ENCODE peak calls at places on chromosomes 13 and 19, in ten cellular contexts. One of them, this sample, is unnamed.

GRCh38 chr19:13499682-13500081 is 6.6 kb downstream of the CACNA1A start:
- DNase-seq in coronary artery: no peak
- DNase-seq in fibroblast of mammary gland: no peak
- DNase-seq in left ventricle myocardium inferior: no peak
- DNase-seq in kidney epithelial cell: no peak
- DNase-seq in body of pancreas: no peak
- DNase-seq in heart right ventricle: no peak
- DNase-seq in psoas muscle: no peak
- DNase-seq in A549: no peak
- DNase-seq in tibial artery: no peak
- DNase-seq in this sample: no peak

GRCh38 chr13:94210826-94211225 is 268.7 kb downstream of the DCT start:
- DNase-seq in coronary artery: no peak
- DNase-seq in fibroblast of mammary gland: no peak
- DNase-seq in left ventricle myocardium inferior: no peak
- DNase-seq in kidney epithelial cell: no peak
- DNase-seq in body of pancreas: no peak
- DNase-seq in heart right ventricle: no peak
- DNase-seq in psoas muscle: no peak
- DNase-seq in A549: no peak
- DNase-seq in tibial artery: no peak
- DNase-seq in this sample: no peak

GRCh38 chr13:31267126-31267784 is 67.5 kb downstream of the B3GLCT start:
- DNase-seq in coronary artery: no peak
- DNase-seq in fibroblast of mammary gland: no peak
- DNase-seq in left ventricle myocardium inferior: no peak
- DNase-seq in kidney epithelial cell: no peak
- DNase-seq in body of pancreas: no peak
- DNase-seq in heart right ventricle: no peak
- DNase-seq in psoas muscle: no peak
- DNase-seq in A549: no peak
- DNase-seq in tibial artery: no peak
- DNase-seq in this sample: no peak

GRCh38 chr19:4370418-4371041 is 27.2 kb downstream of the MPND start:
- DNase-seq in coronary artery: no peak
- DNase-seq in fibroblast of mammary gland: no peak
- DNase-seq in left ventricle myocardium inferior: no peak
- DNase-seq in kidney epithelial cell: no peak
- DNase-seq in body of pancreas: no peak
- DNase-seq in heart right ventricle: no peak
- DNase-seq in psoas muscle: no peak
- DNase-seq in A549: no peak
- DNase-seq in tibial artery: no peak
- DNase-seq in this sample: no peak

GRCh38 chr13:33369073-33369472 is 83.5 kb upstream of the STARD13 start:
- DNase-seq in coronary artery: no peak
- DNase-seq in fibroblast of mammary gland: no peak
- DNase-seq in left ventricle myocardium inferior: no peak
- DNase-seq in kidney epithelial cell: no peak
- DNase-seq in body of pancreas: no peak
- DNase-seq in heart right ventricle: no peak
- DNase-seq in psoas muscle: no peak
- DNase-seq in A549: no peak
- DNase-seq in tibial artery: no peak
- DNase-seq in this sample: no peak

GRCh38 chr13:79662882-79663281 is 181.9 kb downstream of the NDFIP2 start:
- DNase-seq in coronary artery: no peak
- DNase-seq in fibroblast of mammary gland: no peak
- DNase-seq in left ventricle myocardium inferior: peak
- DNase-seq in kidney epithelial cell: no peak
- DNase-seq in body of pancreas: peak
- DNase-seq in heart right ventricle: peak
- DNase-seq in psoas muscle: peak
- DNase-seq in A549: no peak
- DNase-seq in tibial artery: no peak
- DNase-seq in this sample: peak

GRCh38 chr19:58182577-58182988 is 278 bp upstream of the ZNF274 start:
- DNase-seq in coronary artery: no peak
- DNase-seq in fibroblast of mammary gland: no peak
- DNase-seq in left ventricle myocardium inferior: no peak
- DNase-seq in kidney epithelial cell: no peak
- DNase-seq in body of pancreas: no peak
- DNase-seq in heart right ventricle: peak
- DNase-seq in psoas muscle: no peak
- DNase-seq in A549: no peak
- DNase-seq in tibial artery: no peak
- DNase-seq in this sample: no peak

GRCh38 chr13:102788683-102789082 is 10.1 kb downstream of the POGLUT2 start:
- DNase-seq in coronary artery: no peak
- DNase-seq in fibroblast of mammary gland: no peak
- DNase-seq in left ventricle myocardium inferior: no peak
- DNase-seq in kidney epithelial cell: no peak
- DNase-seq in body of pancreas: no peak
- DNase-seq in heart right ventricle: no peak
- DNase-seq in psoas muscle: no peak
- DNase-seq in A549: no peak
- DNase-seq in tibial artery: no peak
- DNase-seq in this sample: no peak

GRCh38 chr13:50080158-50080855 is 65.1 kb downstream of the KCNRG start:
- DNase-seq in coronary artery: no peak
- DNase-seq in fibroblast of mammary gland: peak
- DNase-seq in left ventricle myocardium inferior: no peak
- DNase-seq in kidney epithelial cell: no peak
- DNase-seq in body of pancreas: peak
- DNase-seq in heart right ventricle: no peak
- DNase-seq in psoas muscle: no peak
- DNase-seq in A549: no peak
- DNase-seq in tibial artery: peak
- DNase-seq in this sample: peak

GRCh38 chr19:15539638-15540037 is 31.3 kb downstream of the CYP4F22 start:
- DNase-seq in coronary artery: no peak
- DNase-seq in fibroblast of mammary gland: no peak
- DNase-seq in left ventricle myocardium inferior: no peak
- DNase-seq in kidney epithelial cell: no peak
- DNase-seq in body of pancreas: no peak
- DNase-seq in heart right ventricle: no peak
- DNase-seq in psoas muscle: no peak
- DNase-seq in A549: no peak
- DNase-seq in tibial artery: no peak
- DNase-seq in this sample: no peak

GRCh38 chr19:15538774-15539173 is 30.4 kb downstream of the CYP4F22 start:
- DNase-seq in coronary artery: no peak
- DNase-seq in fibroblast of mammary gland: no peak
- DNase-seq in left ventricle myocardium inferior: no peak
- DNase-seq in kidney epithelial cell: no peak
- DNase-seq in body of pancreas: no peak
- DNase-seq in heart right ventricle: no peak
- DNase-seq in psoas muscle: no peak
- DNase-seq in A549: no peak
- DNase-seq in tibial artery: no peak
- DNase-seq in this sample: no peak

GRCh38 chr19:15544283-15544682 is 36.0 kb downstream of the CYP4F22 start:
- DNase-seq in coronary artery: no peak
- DNase-seq in fibroblast of mammary gland: no peak
- DNase-seq in left ventricle myocardium inferior: no peak
- DNase-seq in kidney epithelial cell: no peak
- DNase-seq in body of pancreas: no peak
- DNase-seq in heart right ventricle: no peak
- DNase-seq in psoas muscle: no peak
- DNase-seq in A549: no peak
- DNase-seq in tibial artery: no peak
- DNase-seq in this sample: no peak

GRCh38 chr19:15536350-15536749 is 28.0 kb downstream of the CYP4F22 start:
- DNase-seq in coronary artery: no peak
- DNase-seq in fibroblast of mammary gland: no peak
- DNase-seq in left ventricle myocardium inferior: no peak
- DNase-seq in kidney epithelial cell: no peak
- DNase-seq in body of pancreas: no peak
- DNase-seq in heart right ventricle: no peak
- DNase-seq in psoas muscle: no peak
- DNase-seq in A549: no peak
- DNase-seq in tibial artery: no peak
- DNase-seq in this sample: no peak

GRCh38 chr19:15540435-15540834 is 32.1 kb downstream of the CYP4F22 start:
- DNase-seq in coronary artery: no peak
- DNase-seq in fibroblast of mammary gland: no peak
- DNase-seq in left ventricle myocardium inferior: no peak
- DNase-seq in kidney epithelial cell: no peak
- DNase-seq in body of pancreas: no peak
- DNase-seq in heart right ventricle: no peak
- DNase-seq in psoas muscle: no peak
- DNase-seq in A549: no peak
- DNase-seq in tibial artery: no peak
- DNase-seq in this sample: no peak
- TF ChIP-seq CTCF in coronary artery: no peak
- TF ChIP-seq CTCF in fibroblast of mammary gland: no peak
- TF ChIP-seq CTCF in left ventricle myocardium inferior: no peak
- TF ChIP-seq CTCF in kidney epithelial cell: no peak
- TF ChIP-seq CTCF in body of pancreas: no peak
- TF ChIP-seq CTCF in heart right ventricle: no peak
- TF ChIP-seq CTCF in psoas muscle: no peak
- TF ChIP-seq CTCF in A549: no peak
- TF ChIP-seq CTCF in tibial artery: no peak
- TF ChIP-seq CTCF in this sample: no peak

DNA sequence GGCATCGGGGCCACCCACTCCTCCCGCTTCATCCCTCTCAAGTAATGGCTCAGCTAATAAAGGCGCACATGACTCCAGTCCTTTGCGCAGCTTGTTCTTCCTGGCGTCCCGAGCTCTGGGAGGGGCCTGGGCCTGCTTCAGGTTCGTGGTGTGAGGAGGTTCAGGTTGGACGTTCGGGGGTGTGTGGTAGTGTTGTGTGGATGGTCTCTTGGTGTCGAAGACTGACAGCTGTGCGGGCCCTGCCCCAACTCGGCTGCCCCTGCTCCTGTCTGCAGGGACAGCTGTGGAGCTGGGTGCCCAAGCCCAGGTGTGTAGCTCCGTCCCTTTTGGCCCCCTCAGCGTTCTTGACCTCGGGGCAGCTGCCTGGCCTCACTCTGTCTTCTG is 2.2 kb downstream of the RPS15 start:
- DNase-seq in coronary artery: no peak
- DNase-seq in fibroblast of mammary gland: no peak
- DNase-seq in left ventricle myocardium inferior: no peak
- DNase-seq in kidney epithelial cell: no peak
- DNase-seq in body of pancreas: no peak
- DNase-seq in heart right ventricle: no peak
- DNase-seq in psoas muscle: no peak
- DNase-seq in A549: no peak
- DNase-seq in tibial artery: no peak
- DNase-seq in this sample: no peak
- H3K4me3 ChIP-seq in coronary artery: peak
- H3K4me3 ChIP-seq in fibroblast of mammary gland: no peak
- H3K4me3 ChIP-seq in left ventricle myocardium inferior: peak
- H3K4me3 ChIP-seq in kidney epithelial cell: no peak
- H3K4me3 ChIP-seq in body of pancreas: no peak
- H3K4me3 ChIP-seq in heart right ventricle: no peak
- H3K4me3 ChIP-seq in psoas muscle: no peak
- H3K4me3 ChIP-seq in A549: peak
- H3K4me3 ChIP-seq in tibial artery: no peak
- H3K4me3 ChIP-seq in this sample: no peak

GRCh38 chr19:48421548-48421947 is 24.2 kb upstream of the GRWD1 start:
- DNase-seq in coronary artery: no peak
- DNase-seq in fibroblast of mammary gland: peak
- DNase-seq in left ventricle myocardium inferior: no peak
- DNase-seq in kidney epithelial cell: no peak
- DNase-seq in body of pancreas: peak
- DNase-seq in heart right ventricle: no peak
- DNase-seq in psoas muscle: no peak
- DNase-seq in A549: no peak
- DNase-seq in tibial artery: no peak
- DNase-seq in this sample: no peak

GRCh38 chr19:48419158-48419920 is 25.9 kb downstream of the GRIN2D start:
- DNase-seq in coronary artery: no peak
- DNase-seq in fibroblast of mammary gland: peak
- DNase-seq in left ventricle myocardium inferior: peak
- DNase-seq in kidney epithelial cell: no peak
- DNase-seq in body of pancreas: peak
- DNase-seq in heart right ventricle: no peak
- DNase-seq in psoas muscle: peak
- DNase-seq in A549: no peak
- DNase-seq in tibial artery: peak
- DNase-seq in this sample: peak

GRCh38 chr19:48417436-48417835 is 24.0 kb downstream of the GRIN2D start:
- DNase-seq in coronary artery: no peak
- DNase-seq in fibroblast of mammary gland: no peak
- DNase-seq in left ventricle myocardium inferior: no peak
- DNase-seq in kidney epithelial cell: no peak
- DNase-seq in body of pancreas: no peak
- DNase-seq in heart right ventricle: no peak
- DNase-seq in psoas muscle: no peak
- DNase-seq in A549: no peak
- DNase-seq in tibial artery: no peak
- DNase-seq in this sample: no peak

GRCh38 chr19:48415869-48416268 is 22.4 kb downstream of the GRIN2D start:
- DNase-seq in coronary artery: no peak
- DNase-seq in fibroblast of mammary gland: no peak
- DNase-seq in left ventricle myocardium inferior: no peak
- DNase-seq in kidney epithelial cell: no peak
- DNase-seq in body of pancreas: no peak
- DNase-seq in heart right ventricle: no peak
- DNase-seq in psoas muscle: no peak
- DNase-seq in A549: no peak
- DNase-seq in tibial artery: no peak
- DNase-seq in this sample: no peak

GRCh38 chr19:48418317-48419064 is 25.0 kb downstream of the GRIN2D start:
- DNase-seq in coronary artery: no peak
- DNase-seq in fibroblast of mammary gland: peak
- DNase-seq in left ventricle myocardium inferior: no peak
- DNase-seq in kidney epithelial cell: no peak
- DNase-seq in body of pancreas: no peak
- DNase-seq in heart right ventricle: no peak
- DNase-seq in psoas muscle: no peak
- DNase-seq in A549: no peak
- DNase-seq in tibial artery: no peak
- DNase-seq in this sample: no peak
- TF ChIP-seq CTCF in coronary artery: no peak
- TF ChIP-seq CTCF in fibroblast of mammary gland: no peak
- TF ChIP-seq CTCF in left ventricle myocardium inferior: no peak
- TF ChIP-seq CTCF in kidney epithelial cell: no peak
- TF ChIP-seq CTCF in body of pancreas: no peak
- TF ChIP-seq CTCF in heart right ventricle: no peak
- TF ChIP-seq CTCF in psoas muscle: no peak
- TF ChIP-seq CTCF in A549: no peak
- TF ChIP-seq CTCF in tibial artery: no peak
- TF ChIP-seq CTCF in this sample: no peak

GRCh38 chr13:66530686-66531085 is 699.5 kb downstream of the PCDH9 start:
- DNase-seq in coronary artery: no peak
- DNase-seq in fibroblast of mammary gland: no peak
- DNase-seq in left ventricle myocardium inferior: no peak
- DNase-seq in kidney epithelial cell: no peak
- DNase-seq in body of pancreas: no peak
- DNase-seq in heart right ventricle: no peak
- DNase-seq in psoas muscle: no peak
- DNase-seq in A549: no peak
- DNase-seq in tibial artery: no peak
- DNase-seq in this sample: no peak
- H3K4me3 ChIP-seq in coronary artery: no peak
- H3K4me3 ChIP-seq in fibroblast of mammary gland: no peak
- H3K4me3 ChIP-seq in left ventricle myocardium inferior: no peak
- H3K4me3 ChIP-seq in kidney epithelial cell: no peak
- H3K4me3 ChIP-seq in body of pancreas: no peak
- H3K4me3 ChIP-seq in heart right ventricle: no peak
- H3K4me3 ChIP-seq in psoas muscle: no peak
- H3K4me3 ChIP-seq in A549: no peak
- H3K4me3 ChIP-seq in tibial artery: no peak
- H3K4me3 ChIP-seq in this sample: no peak